ENCODE peak calls at places on chromosomes 2 and 18, in eight cellular contexts. U is left ventricle myocardium inferior; D is AG10803; S is CD8-positive, alpha-beta T cell; P is MCF 10A; R is fibroblast of pulmonary artery; C is cardiac fibroblast; X is activated B cell treated with CpG ODN at 0.5 μM for 24 hours. F is an unnamed sample.

GRCh38 chr2:168666339-168666738 is 136.1 kb upstream of the NOSTRIN start:
- DNase-seq in R (peak), P (no peak), D (no peak), X (no peak), U (no peak), C (peak), S (no peak), F (no peak)

GRCh38 chr18:73752546-73752945 is 395.1 kb downstream of the FBXO15 start:
- DNase-seq in P (peak), C (peak), R (peak), D (peak), X (no peak), U (no peak), S (no peak), F (no peak)

GRCh38 chr18:66495844-66496243 is 108.0 kb downstream of the CDH19 start:
- DNase-seq in D (no peak), C (peak), P (peak), S (no peak), R (peak), X (no peak), U (peak), F (no peak)

GRCh38 chr2:238684362-238685326 is 163.2 kb upstream of the TWIST2 start:
- DNase-seq in X (no peak), S (no peak), U (no peak), C (peak), R (peak), P (peak), D (peak), F (no peak)

GRCh38 chr2:195696012-195696411 is 39.0 kb downstream of the SLC39A10 start:
- DNase-seq in X (no peak), D (no peak), S (no peak), C (no peak), P (no peak), U (no peak), R (no peak), F (no peak)

GRCh38 chr2:151720521-151720920 is 13.8 kb downstream of the NEB start:
- DNase-seq in P (no peak), D (no peak), R (no peak), U (no peak), C (no peak), X (no peak), S (no peak), F (no peak)

GRCh38 chr2:144213797-144214196 is 306.1 kb downstream of the ZEB2 start:
- DNase-seq in R (no peak), U (no peak), D (no peak), X (no peak), S (no peak), P (no peak), C (no peak), F (no peak)

GRCh38 chr18:77033575-77033974 is 99.0 kb downstream of the MBP start:
- DNase-seq in P (no peak), U (no peak), R (no peak), S (no peak), X (no peak), C (no peak), D (no peak), F (no peak)

GRCh38 chr2:223894009-223894408 is 51.1 kb downstream of the WDFY1 start:
- DNase-seq in C (no peak), S (no peak), D (no peak), P (no peak), U (no peak), R (no peak), X (peak), F (no peak)

GRCh38 chr18:2150566-2150965 is 420.7 kb downstream of the METTL4 start:
- DNase-seq in S (no peak), D (no peak), U (no peak), R (no peak), X (no peak), P (no peak), C (no peak), F (no peak)

GRCh38 chr2:190863946-190864345 is 16.7 kb upstream of the GLS start:
- DNase-seq in S (no peak), X (no peak), C (no peak), P (no peak), U (no peak), D (peak), R (no peak), F (no peak)

GRCh38 chr2:197777823-197778407 is 7.2 kb downstream of the BOLL start:
- DNase-seq in X (no peak), P (peak), C (peak), S (no peak), U (no peak), D (peak), R (peak), F (no peak)

GRCh38 chr2:317501-318424 is 29.9 kb upstream of the ALKAL2 start:
- DNase-seq in R (peak), S (no peak), D (peak), U (no peak), C (peak), X (no peak), P (no peak), F (no peak)

GRCh38 chr18:69484699-69485396 is 84.2 kb downstream of the DOK6 start:
- DNase-seq in X (no peak), R (peak), S (no peak), U (no peak), P (peak), C (peak), D (peak), F (no peak)
- TF ChIP-seq CTCF in X (no peak), R (peak), S (no peak), U (no peak), P (no peak), C (peak), D (peak), F (no peak)

GRCh38 chr2:73232471-73233153 is 427 bp downstream of the PRADC1 start:
- DNase-seq in R (no peak), D (no peak), S (no peak), P (no peak), X (no peak), C (peak), U (no peak), F (no peak)
- TF ChIP-seq CTCF in R (no peak), D (no peak), S (no peak), P (no peak), X (no peak), C (no peak), U (no peak), F (no peak)

GRCh38 chr2:226994775-226995174 is 158.9 kb downstream of the RHBDD1 start:
- DNase-seq in D (no peak), S (no peak), X (no peak), C (no peak), U (no peak), R (no peak), P (peak), F (no peak)
- TF ChIP-seq CTCF in D (peak), S (no peak), X (no peak), C (no peak), U (peak), R (peak), P (peak), F (no peak)

GRCh38 chr2:213806125-213806726 is 522.0 kb downstream of the SPAG16 start:
- DNase-seq in D (peak), R (peak), X (no peak), C (peak), U (no peak), P (peak), S (no peak), F (no peak)
- TF ChIP-seq CTCF in D (peak), R (peak), X (no peak), C (peak), U (peak), P (peak), S (no peak), F (no peak)

DNA sequence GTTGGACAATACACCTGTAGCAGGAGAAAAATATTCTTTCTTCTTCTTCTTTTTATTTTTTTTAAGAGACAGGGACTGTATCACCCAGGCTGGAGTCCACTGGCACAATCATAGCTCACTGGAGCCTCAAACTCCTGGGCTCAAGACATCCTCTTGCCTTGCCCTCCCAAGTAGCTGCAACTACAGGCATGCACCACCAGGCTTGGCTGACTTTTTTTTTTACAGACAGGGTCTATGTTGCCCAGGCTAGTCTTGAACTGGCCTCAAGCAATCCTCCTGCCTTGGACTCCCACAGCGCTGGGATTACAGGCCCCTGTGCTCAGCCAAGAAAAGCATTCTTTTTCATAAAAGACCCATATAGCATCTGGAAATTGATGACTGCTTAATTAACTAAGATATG is 17.1 kb upstream of the ARHGAP28 start:
- DNase-seq in X (no peak), P (no peak), R (no peak), C (no peak), D (no peak), S (no peak), U (no peak), F (no peak)
- TF ChIP-seq CTCF in X (no peak), P (no peak), R (no peak), C (no peak), D (no peak), S (no peak), U (no peak), F (no peak)

GRCh38 chr2:174035117-174035516 is 69.9 kb upstream of the SP3 start:
- DNase-seq in S (no peak), C (peak), P (no peak), X (no peak), R (no peak), U (no peak), D (no peak), F (no peak)

GRCh38 chr2:174036825-174037224 is 71.7 kb upstream of the SP3 start:
- DNase-seq in P (no peak), S (no peak), C (peak), X (no peak), U (no peak), D (no peak), R (no peak), F (no peak)

GRCh38 chr2:174038472-174038871 is 73.3 kb upstream of the SP3 start:
- DNase-seq in C (no peak), S (no peak), U (no peak), D (no peak), R (no peak), X (no peak), P (no peak), F (no peak)

GRCh38 chr2:174033163-174033550 is 68.0 kb upstream of the SP3 start:
- DNase-seq in U (no peak), R (no peak), D (no peak), S (no peak), C (no peak), X (no peak), P (no peak), F (no peak)

DNA sequence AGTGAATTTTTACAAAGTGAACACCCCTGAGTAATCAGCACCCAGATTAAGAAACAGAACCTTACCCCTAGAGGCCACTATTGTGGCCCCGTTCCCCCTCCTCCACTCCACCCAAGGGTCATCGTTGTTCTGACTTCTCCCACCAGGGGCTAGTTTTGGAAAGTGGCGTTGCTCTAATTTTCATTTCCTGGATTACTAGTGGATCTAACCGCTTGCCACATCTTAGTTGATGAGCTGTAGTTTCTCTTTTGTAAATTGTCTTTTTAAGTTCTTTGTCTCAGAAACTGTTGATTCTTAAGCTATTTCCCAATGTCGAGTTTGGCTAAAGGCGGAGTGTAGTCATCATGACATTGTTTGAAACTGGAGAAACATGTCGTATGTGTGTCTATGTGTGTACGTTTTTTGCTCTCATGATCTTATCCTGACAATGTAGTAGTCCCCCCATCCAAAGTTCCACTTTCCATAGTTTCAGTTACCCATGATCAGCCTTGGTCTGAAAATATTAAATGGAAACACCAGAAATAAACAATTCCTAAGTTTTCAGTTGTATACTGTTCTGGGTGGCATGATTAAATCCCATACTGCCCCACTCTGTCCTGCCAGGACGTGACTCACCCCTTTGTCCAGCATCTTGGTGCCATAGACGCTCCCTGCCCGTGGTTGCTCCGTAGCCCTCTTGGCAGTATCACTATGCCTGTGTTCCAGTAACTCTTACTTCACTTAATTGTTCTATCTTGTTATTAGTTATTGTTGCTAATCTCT is 71.0 kb upstream of the SP3 start:
- DNase-seq in X (no peak), S (no peak), P (peak), R (peak), D (peak), C (peak), U (no peak), F (peak)
- TF ChIP-seq CTCF in X (no peak), S (no peak), P (no peak), R (peak), D (peak), C (peak), U (peak), F (peak)

GRCh38 chr2:43475922-43476321 is 119.9 kb downstream of the THADA start:
- DNase-seq in D (no peak), X (no peak), C (no peak), R (no peak), P (no peak), U (no peak), S (no peak), F (no peak)

GRCh38 chr2:43474273-43474672 is 121.6 kb downstream of the THADA start:
- DNase-seq in C (no peak), U (no peak), P (no peak), R (no peak), D (no peak), S (no peak), X (no peak), F (no peak)

GRCh38 chr2:43473767-43474166 is 122.1 kb downstream of the THADA start:
- DNase-seq in P (no peak), D (no peak), C (no peak), U (no peak), S (no peak), X (no peak), R (no peak), F (no peak)

GRCh38 chr2:43472527-43473194 is 123.2 kb downstream of the THADA start:
- DNase-seq in X (no peak), R (no peak), P (no peak), C (no peak), S (no peak), U (no peak), D (no peak), F (no peak)

DNA sequence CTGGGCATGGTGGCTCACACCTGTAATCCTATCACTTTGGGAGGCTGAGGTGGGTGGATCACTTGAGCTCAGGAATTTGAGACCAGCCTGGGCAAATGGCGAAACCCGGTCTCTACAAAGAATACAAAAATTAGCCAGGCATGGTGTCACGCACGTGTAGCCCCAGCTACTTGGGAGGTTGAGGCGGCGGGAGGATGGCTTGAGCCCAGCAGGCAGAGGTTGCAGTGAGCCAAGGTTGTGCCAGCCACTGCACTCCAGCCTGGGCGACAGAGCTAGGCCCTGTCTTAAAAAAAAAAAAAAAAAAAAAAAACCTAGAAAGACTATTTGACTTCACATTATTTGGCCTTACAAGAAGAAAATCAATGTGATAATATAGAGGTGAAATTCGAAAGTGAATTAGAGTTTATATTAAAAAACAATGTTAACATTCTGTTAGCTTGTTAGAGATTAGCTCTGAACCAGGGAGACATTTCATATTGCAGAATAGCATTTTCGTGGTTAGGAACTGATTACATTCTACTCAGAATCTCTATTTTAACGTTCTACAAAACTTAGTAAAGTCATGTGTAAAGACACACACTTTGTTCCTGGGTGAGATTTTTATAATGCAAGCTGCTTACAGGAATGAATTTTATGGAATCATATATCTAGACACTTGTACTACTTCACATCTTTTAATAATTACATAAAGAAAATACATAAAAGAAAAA is 120.5 kb downstream of the THADA start:
- DNase-seq in P (no peak), S (no peak), U (no peak), D (no peak), X (no peak), R (no peak), C (no peak), F (no peak)
- TF ChIP-seq CTCF in P (no peak), S (no peak), U (no peak), D (no peak), X (no peak), R (no peak), C (no peak), F (no peak)

GRCh38 chr2:38163006-38163405 is 87.1 kb upstream of the CYP1B1 start:
- DNase-seq in X (no peak), P (no peak), C (no peak), R (no peak), U (no peak), S (no peak), D (no peak), F (no peak)
- TF ChIP-seq CTCF in X (no peak), P (no peak), C (no peak), R (no peak), U (no peak), S (no peak), D (no peak), F (no peak)

GRCh38 chr2:50901510-50901909 is 130.4 kb downstream of the NRXN1 start:
- DNase-seq in P (no peak), D (no peak), S (no peak), R (no peak), U (no peak), C (no peak), X (no peak), F (no peak)
- TF ChIP-seq CTCF in P (no peak), D (no peak), S (no peak), R (no peak), U (no peak), C (no peak), X (no peak), F (no peak)

DNA sequence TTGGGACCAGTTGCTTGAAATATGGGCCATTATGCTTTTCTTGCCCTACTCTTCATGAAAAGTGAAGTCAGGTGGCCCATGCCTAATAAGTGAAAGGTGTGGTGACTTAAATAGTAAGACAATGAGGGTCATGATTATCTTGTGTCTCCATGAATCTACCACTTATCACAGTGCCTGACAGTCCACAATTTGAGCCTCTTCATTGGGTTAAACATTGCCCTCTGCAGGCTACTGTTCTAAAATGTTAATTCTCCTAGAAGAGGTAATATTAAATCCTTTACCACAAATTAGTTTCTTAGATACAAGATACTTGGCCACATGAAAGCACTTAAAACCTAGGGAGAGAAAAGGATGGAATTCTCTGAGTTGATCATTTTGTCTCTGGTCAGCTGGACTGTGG is 4.0 kb downstream of the EGR4 start:
- DNase-seq in C (no peak), S (no peak), R (no peak), P (no peak), D (no peak), X (no peak), U (no peak), F (no peak)
- TF ChIP-seq CTCF in C (no peak), S (no peak), R (no peak), P (no peak), D (no peak), X (no peak), U (no peak), F (no peak)